ENCODE peak calls at places on chromosome 22, in four cellular contexts. A is amniotic epithelial cell; S is iris pigment epithelial cell; N is stimulated activated CD4-positive, alpha-beta T cell treated with anti-CD3 and anti-CD28 coated beads, Interleukin-15, amount 100 ng/mL, for 1 hour. J is an unnamed sample.

GRCh38 chr22:43154887-43155536 is 3.7 kb downstream of the TSPO start:
- DNase-seq in A (no peak), S (no peak), N (no peak), J (no peak)

GRCh38 chr22:32862936-32863661 is 61.6 kb downstream of the TIMP3 start:
- DNase-seq in S (no peak), A (no peak), N (no peak), J (peak)

GRCh38 chr22:31923166-31923565 is 21.2 kb upstream of the YWHAH start:
- DNase-seq in A (no peak), S (no peak), N (no peak), J (no peak)

GRCh38 chr22:33908201-33909074 is 11.8 kb downstream of the LARGE1 start:
- DNase-seq in S (no peak), N (no peak), A (no peak), J (no peak)

GRCh38 chr22:34761111-34761510 is 304.8 kb upstream of the ISX start:
- DNase-seq in A (no peak), S (no peak), N (no peak), J (no peak)

GRCh38 chr22:38456272-38456837 is 1.4 kb upstream of the KCNJ4 start:
- DNase-seq in A (no peak), S (no peak), N (no peak), J (no peak)

GRCh38 chr22:23225724-23226496 is 45.6 kb downstream of the BCR start:
- DNase-seq in N (no peak), S (peak), A (peak), J (no peak)

GRCh38 chr22:22591348-22592299 is 32.6 kb upstream of the PRAME start:
- DNase-seq in A (no peak), N (no peak), S (peak), J (no peak)

GRCh38 chr22:29136715-29137700 is 64.2 kb downstream of the KREMEN1 start:
- DNase-seq in A (no peak), S (no peak), N (no peak), J (no peak)

GRCh38 chr22:31635638-31636306 is 26.2 kb downstream of the PISD start:
- DNase-seq in A (no peak), N (no peak), S (no peak), J (no peak)

GRCh38 chr22:24146791-24147353 is 34.4 kb upstream of the SUSD2 start:
- DNase-seq in N (no peak), S (peak), A (peak), J (peak)

GRCh38 chr22:27771637-27772369 is 29.8 kb downstream of the MN1 start:
- DNase-seq in N (no peak), S (no peak), A (no peak), J (no peak)

GRCh38 chr22:28187612-28188011 is 268.6 kb upstream of the PITPNB start:
- DNase-seq in A (no peak), S (no peak), N (no peak), J (no peak)

GRCh38 chr22:50519151-50519550 is 6.2 kb downstream of the SCO2 start:
- DNase-seq in A (no peak), N (no peak), S (no peak), J (no peak)

GRCh38 chr22:42317691-42318547 is 47.5 kb upstream of the TCF20 start:
- DNase-seq in N (no peak), S (no peak), A (no peak), J (no peak)

GRCh38 chr22:44702479-44703219 is 645 bp downstream of the PRR5 start:
- DNase-seq in N (peak), S (peak), A (no peak), J (peak)

GRCh38 chr22:31139066-31139465 is 1.2 kb downstream of the PLA2G3 start:
- DNase-seq in N (no peak), S (no peak), A (no peak), J (no peak)

GRCh38 chr22:28052818-28053217 is 133.8 kb upstream of the PITPNB start:
- DNase-seq in S (no peak), N (no peak), A (no peak), J (no peak)

GRCh38 chr22:44407404-44408226 is 90.4 kb downstream of the RTL6 start:
- DNase-seq in N (no peak), S (no peak), A (no peak), J (no peak)

GRCh38 chr22:24431309-24432034 is 4.1 kb downstream of the ADORA2A start:
- DNase-seq in S (no peak), A (no peak), N (no peak), J (no peak)

GRCh38 chr22:32723632-32724031 is 77.9 kb upstream of the TIMP3 start:
- DNase-seq in A (peak), N (peak), S (peak), J (peak)

GRCh38 chr22:36471341-36471821 is 10.1 kb downstream of the TXN2 start:
- DNase-seq in N (no peak), A (peak), S (peak), J (peak)

GRCh38 chr22:45583504-45583903 is 80.8 kb downstream of the FBLN1 start:
- DNase-seq in A (no peak), S (no peak), N (no peak), J (no peak)

J was measured in fibroblast of villous mesenchyme.